ENCODE peak calls at places on chromosomes 16 and 17, in five cellular contexts. L is left ventricle myocardium inferior, C is aorta, R is tibial nerve, J is HepG2. I is an unnamed sample. For H3K4me1, the result is how much of the 10 kb centered on the place peaks cover.

GRCh38 chr17:67477687-67478086 is 100.6 kb downstream of the PITPNC1 start:
- DNase-seq in L (no peak), C (no peak), R (no peak), J (no peak), I (no peak)

GRCh38 chr17:43169561-43170139 is 1.4 kb upstream of the NBR1 start:
- DNase-seq in L (peak), C (peak), R (no peak), J (peak), I (peak)

GRCh38 chr16:19776147-19776546 is 58.1 kb downstream of the IQCK start:
- DNase-seq in L (no peak), C (no peak), R (no peak), J (no peak), I (no peak)

GRCh38 chr17:9079461-9080103 is 58.3 kb downstream of the NTN1 start:
- DNase-seq in L (no peak), C (peak), R (no peak), J (no peak), I (no peak)

GRCh38 chr17:49694847-49695697 is 12.7 kb downstream of the SLC35B1 start:
- DNase-seq in L (peak), C (no peak), R (peak), J (peak), I (peak)

GRCh38 chr16:79363484-79363883 is 237.1 kb downstream of the MAF start:
- DNase-seq in L (no peak), C (no peak), R (no peak), J (no peak), I (no peak)

GRCh38 chr17:17119533-17119932 is 77.3 kb downstream of the MPRIP start:
- DNase-seq in L (no peak), C (no peak), R (no peak), J (no peak), I (no peak)

GRCh38 chr17:40318835-40319332 is 9.9 kb downstream of the RARA start:
- DNase-seq in L (peak), C (peak), R (no peak), J (no peak), I (peak)

GRCh38 chr16:4377573-4378146 is 6.0 kb downstream of the VASN start:
- DNase-seq in L (no peak), C (no peak), R (no peak), J (no peak), I (no peak)

GRCh38 chr17:82494236-82495055 is 25.1 kb upstream of the FOXK2 start:
- DNase-seq in L (peak), C (peak), R (peak), J (peak), I (peak)

GRCh38 chr16:81585785-81586184 is 141.2 kb downstream of the CMIP start:
- DNase-seq in L (no peak), C (no peak), R (no peak), J (peak), I (no peak)

GRCh38 chr17:1143573-1143972 is 36.2 kb downstream of the ABR start:
- DNase-seq in L (no peak), C (no peak), R (no peak), J (no peak), I (no peak)

GRCh38 chr16:31201511-31202401 is 804 bp downstream of the PYCARD start:
- DNase-seq in L (peak), C (peak), R (no peak), J (no peak), I (no peak)

GRCh38 chr16:66135376-66135775 is 231.1 kb upstream of the CDH5 start:
- DNase-seq in L (peak), C (peak), R (peak), J (no peak), I (peak)

GRCh38 chr17:512926-513325 is 160.3 kb upstream of the RPH3AL start:
- DNase-seq in L (no peak), C (no peak), R (no peak), J (no peak), I (peak)

GRCh38 chr17:72602517-72603345 is 481.9 kb downstream of the SOX9 start:
- DNase-seq in L (no peak), C (no peak), R (no peak), J (no peak), I (no peak)

GRCh38 chr17:5499790-5500189 is 13.4 kb downstream of the MIS12 start:
- DNase-seq in L (no peak), C (no peak), R (no peak), J (no peak), I (no peak)

GRCh38 chr16:47258874-47259461 is 115.2 kb upstream of the NETO2 start:
- DNase-seq in L (no peak), C (no peak), R (no peak), J (peak), I (no peak)

GRCh38 chr17:76202516-76202915 is 37.8 kb downstream of the RNF157 start:
- DNase-seq in L (no peak), C (no peak), R (no peak), J (no peak), I (no peak)

GRCh38 chr16:11183035-11183812 is 72.8 kb downstream of the SOCS1 start:
- DNase-seq in L (no peak), C (no peak), R (no peak), J (no peak), I (no peak)

GRCh38 chr17:75268931-75269330 is 2.1 kb downstream of the MIF4GD start:
- DNase-seq in L (no peak), C (no peak), R (no peak), J (no peak), I (no peak)

GRCh38 chr17:68499587-68499986 is 12.6 kb upstream of the PRKAR1A start:
- DNase-seq in L (no peak), C (no peak), R (no peak), J (no peak), I (no peak)

GRCh38 chr17:73300392-73300791 is 11.4 kb downstream of the CDC42EP4 start:
- DNase-seq in L (no peak), C (no peak), R (no peak), J (peak), I (no peak)

GRCh38 chr16:67458121-67458641 is 22.8 kb downstream of the ATP6V0D1 start:
- DNase-seq in L (peak), C (no peak), R (no peak), J (no peak), I (peak)
- H3K4me1 ChIP-seq in L (half or more), C (under half), R (half or more), J (under half), I (under half)

DNA sequence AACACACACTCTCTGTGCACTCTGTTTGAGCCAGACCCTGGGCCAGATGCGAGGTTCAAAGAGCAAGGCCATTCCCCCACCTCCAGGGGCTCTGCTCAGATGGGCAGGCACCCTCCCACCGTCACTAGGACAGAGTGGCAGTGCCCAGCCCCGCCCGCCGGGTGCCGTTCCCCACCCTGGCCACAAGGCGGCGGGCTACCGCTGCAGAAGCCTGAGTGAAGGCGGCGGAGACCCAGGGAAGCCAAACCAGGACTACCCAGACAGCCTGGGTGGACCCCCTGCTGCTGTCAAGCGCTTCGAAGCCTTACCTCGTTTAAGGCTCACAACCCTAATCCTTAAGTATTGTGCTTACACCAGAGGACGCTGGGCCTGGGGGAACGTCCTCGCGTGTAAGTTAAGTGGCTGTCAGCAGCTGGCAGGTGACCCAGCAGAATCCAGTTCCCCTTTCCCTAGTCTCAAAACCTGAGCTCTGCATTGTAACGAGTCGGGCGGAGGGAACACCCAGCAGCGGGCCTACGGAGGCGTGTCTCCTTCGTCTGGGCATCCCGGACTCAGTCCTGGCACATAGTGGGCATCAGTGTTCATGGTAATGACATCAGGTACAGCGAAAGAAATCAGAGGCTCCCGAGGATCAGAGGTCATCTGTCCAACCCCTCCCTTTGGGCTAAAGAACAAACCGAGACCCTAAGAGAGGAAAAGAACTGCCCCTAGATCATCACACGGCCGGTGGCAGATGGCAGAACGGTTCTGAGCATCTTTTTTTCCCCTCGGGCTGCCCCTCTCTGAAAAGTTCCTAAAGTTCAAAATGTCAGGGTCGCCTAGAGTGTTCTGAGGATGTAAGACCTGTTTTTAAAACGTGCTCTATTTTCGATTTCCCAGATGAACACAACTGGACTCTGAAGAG is 4.4 kb downstream of the ARHGAP27 start:
- DNase-seq in L (peak), C (peak), R (peak), J (peak), I (peak)
- H3K4me1 ChIP-seq in L (half or more), C (under half), R (under half), J (half or more), I (under half)

DNA sequence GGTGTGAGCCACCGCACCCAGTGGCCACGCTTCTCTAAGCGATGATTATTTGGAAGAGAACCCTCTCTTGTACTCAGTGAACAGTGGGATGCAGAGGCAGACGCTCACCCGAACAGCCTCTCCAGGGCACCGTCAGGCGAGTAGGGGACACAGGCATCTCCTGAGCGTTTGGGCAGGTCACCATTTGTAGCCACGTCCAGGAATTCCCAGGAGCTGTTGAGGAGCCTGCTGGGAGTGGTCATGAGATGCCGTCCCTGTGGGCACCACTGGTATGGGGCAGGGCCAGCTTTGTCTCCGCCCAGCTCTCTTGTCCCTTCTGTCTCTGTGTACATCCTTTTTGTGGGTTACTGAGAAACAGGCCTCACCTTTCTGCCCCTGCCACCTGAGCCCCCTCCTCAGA is 81.3 kb upstream of the ZNF469 start:
- DNase-seq in L (no peak), C (no peak), R (no peak), J (no peak), I (no peak)
- H3K4me1 ChIP-seq in L (under half), C (under half), R (under half), J (under half), I (under half)

GRCh38 chr16:88753191-88753590 is 31.8 kb downstream of the PIEZO1 start:
- DNase-seq in L (no peak), C (no peak), R (no peak), J (no peak), I (no peak)
- H3K4me1 ChIP-seq in L (under half), C (under half), R (under half), J (under half), I (under half)

GRCh38 chr17:58277726-58278595 is 2.8 kb downstream of the MPO start:
- DNase-seq in L (no peak), C (no peak), R (no peak), J (no peak), I (no peak)

GRCh38 chr17:58277107-58277506 is 3.6 kb downstream of the MPO start:
- DNase-seq in L (no peak), C (no peak), R (no peak), J (no peak), I (no peak)

GRCh38 chr17:58278661-58279015 is 2.1 kb downstream of the MPO start:
- DNase-seq in L (peak), C (no peak), R (no peak), J (no peak), I (no peak)

GRCh38 chr17:58275417-58275816 is 5.3 kb downstream of the MPO start:
- DNase-seq in L (no peak), C (no peak), R (no peak), J (no peak), I (no peak)

DNA sequence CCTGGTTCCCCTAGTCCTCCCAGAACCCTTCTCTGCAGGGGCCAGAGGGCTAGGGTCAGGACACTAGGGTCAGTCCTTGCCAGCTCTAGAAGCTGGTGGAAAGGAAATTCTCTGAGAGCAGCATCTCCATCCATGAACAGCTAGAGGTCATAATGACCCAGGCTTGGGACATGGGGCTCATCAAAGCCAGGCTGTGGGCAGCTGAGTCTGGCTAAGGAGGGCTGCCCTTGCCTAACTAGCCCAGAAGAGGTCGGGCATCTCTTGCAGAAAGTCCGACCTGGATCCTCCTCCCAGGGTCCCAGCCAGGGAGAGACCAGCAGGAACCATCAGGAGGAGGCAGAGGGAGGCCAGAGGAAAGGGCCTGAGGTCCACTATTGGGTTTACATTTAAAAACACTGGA is 4.3 kb downstream of the MPO start:
- DNase-seq in L (no peak), C (no peak), R (no peak), J (no peak), I (no peak)
- H3K4me1 ChIP-seq in L (under half), C (under half), R (under half), J (under half), I (under half)

GRCh38 chr16:84568066-84568465 is 49.8 kb downstream of the COTL1 start:
- DNase-seq in L (no peak), C (no peak), R (no peak), J (no peak), I (no peak)

GRCh38 chr16:84571506-84571905 is 46.4 kb downstream of the COTL1 start:
- DNase-seq in L (no peak), C (no peak), R (no peak), J (no peak), I (no peak)

GRCh38 chr16:84567446-84567962 is 50.4 kb downstream of the COTL1 start:
- DNase-seq in L (no peak), C (no peak), R (no peak), J (no peak), I (no peak)

GRCh38 chr16:84571010-84571409 is 46.9 kb downstream of the COTL1 start:
- DNase-seq in L (no peak), C (no peak), R (no peak), J (no peak), I (no peak)

GRCh38 chr16:84569382-84569987 is 48.4 kb downstream of the COTL1 start:
- DNase-seq in L (no peak), C (peak), R (no peak), J (no peak), I (no peak)
- H3K4me1 ChIP-seq in L (under half), C (under half), R (under half), J (under half), I (under half)

I was measured in uterus.